ENCODE peak calls at places on chromosomes 16 and 17, in six cellular contexts. R is transverse colon, H is H1, L is ovary, X is HepG2, G is A549. U is an unnamed sample.

GRCh38 chr16:73057369-73058210 is 9.7 kb upstream of the ZFHX3 start:
- DNase-seq in R (no peak), H (no peak), L (peak), X (no peak), G (no peak), U (no peak)

GRCh38 chr16:52467753-52468152 is 79.2 kb downstream of the TOX3 start:
- DNase-seq in R (no peak), H (no peak), L (no peak), X (no peak), G (no peak), U (no peak)

GRCh38 chr17:66221755-66222530 is 7.3 kb downstream of the APOH start:
- DNase-seq in R (no peak), H (no peak), L (no peak), X (no peak), G (no peak), U (no peak)

GRCh38 chr17:77164483-77165030 is 23.8 kb downstream of the SEC14L1 start:
- DNase-seq in R (no peak), H (no peak), L (no peak), X (peak), G (no peak), U (no peak)

GRCh38 chr17:58755577-58756245 is at the start of gene PPM1E:
- DNase-seq in R (peak), H (peak), L (peak), X (peak), G (peak), U (peak)

GRCh38 chr16:85461814-85462404 is 151.2 kb upstream of the GSE1 start:
- DNase-seq in R (no peak), H (no peak), L (peak), X (no peak), G (no peak), U (no peak)

GRCh38 chr17:17129466-17129865 is 76.7 kb downstream of the PLD6 start:
- DNase-seq in R (no peak), H (no peak), L (no peak), X (no peak), G (no peak), U (no peak)

GRCh38 chr17:77924757-77925336 is 33.7 kb upstream of the TNRC6C start:
- DNase-seq in R (no peak), H (peak), L (no peak), X (no peak), G (no peak), U (peak)

GRCh38 chr16:85168732-85169256 is 56.5 kb upstream of the CIBAR2 start:
- DNase-seq in R (peak), H (no peak), L (peak), X (no peak), G (peak), U (no peak)

GRCh38 chr16:50326835-50327465 is 41.8 kb downstream of the BRD7 start:
- DNase-seq in R (no peak), H (no peak), L (no peak), X (no peak), G (no peak), U (no peak)

GRCh38 chr17:32621612-32622312 is 135.0 kb downstream of the CDK5R1 start:
- DNase-seq in R (no peak), H (no peak), L (no peak), X (no peak), G (no peak), U (no peak)

GRCh38 chr17:33234930-33235685 is 58.0 kb downstream of the ASIC2 start:
- DNase-seq in R (peak), H (no peak), L (peak), X (no peak), G (peak), U (peak)

GRCh38 chr17:82267575-82268379 is 5.7 kb downstream of the CSNK1D start:
- DNase-seq in R (peak), H (no peak), L (peak), X (peak), G (peak), U (peak)

GRCh38 chr16:2058901-2059300 is 11.1 kb downstream of the TSC2 start:
- DNase-seq in R (no peak), H (no peak), L (no peak), X (no peak), G (no peak), U (no peak)

GRCh38 chr17:77451894-77452852 is 311.4 kb downstream of the SEC14L1 start:
- DNase-seq in R (peak), H (no peak), L (peak), X (peak), G (no peak), U (peak)

GRCh38 chr16:49857423-49858181 is 1.7 kb upstream of the ZNF423 start:
- DNase-seq in R (peak), H (peak), L (peak), X (peak), G (peak), U (peak)

GRCh38 chr16:88477631-88478030 is 24.6 kb downstream of the ZFPM1 start:
- DNase-seq in R (no peak), H (no peak), L (no peak), X (no peak), G (no peak), U (no peak)

GRCh38 chr17:28551421-28552186 is 820 bp downstream of the UNC119 start:
- DNase-seq in R (no peak), H (no peak), L (no peak), X (no peak), G (no peak), U (no peak)

GRCh38 chr17:51640108-51640622 is 379.8 kb downstream of the UTP18 start:
- DNase-seq in R (no peak), H (no peak), L (no peak), X (peak), G (peak), U (no peak)
- TF ChIP-seq EP300 in R (no peak), H (no peak), L (no peak), X (no peak), G (no peak), U (no peak)

GRCh38 chr17:79609616-79610150 is 1.2 kb downstream of the RBFOX3 start:
- DNase-seq in R (no peak), H (no peak), L (no peak), X (no peak), G (peak), U (no peak)
- H3K4me3 ChIP-seq in R (peak), H (peak), L (peak), X (no peak), G (peak), U (no peak)

GRCh38 chr17:45048795-45049563 is 2.5 kb downstream of the DCAKD start:
- DNase-seq in R (no peak), H (no peak), L (no peak), X (peak), G (peak), U (no peak)
- TF ChIP-seq CTCF in R (peak), H (no peak), L (no peak), X (no peak), G (peak), U (no peak)

DNA sequence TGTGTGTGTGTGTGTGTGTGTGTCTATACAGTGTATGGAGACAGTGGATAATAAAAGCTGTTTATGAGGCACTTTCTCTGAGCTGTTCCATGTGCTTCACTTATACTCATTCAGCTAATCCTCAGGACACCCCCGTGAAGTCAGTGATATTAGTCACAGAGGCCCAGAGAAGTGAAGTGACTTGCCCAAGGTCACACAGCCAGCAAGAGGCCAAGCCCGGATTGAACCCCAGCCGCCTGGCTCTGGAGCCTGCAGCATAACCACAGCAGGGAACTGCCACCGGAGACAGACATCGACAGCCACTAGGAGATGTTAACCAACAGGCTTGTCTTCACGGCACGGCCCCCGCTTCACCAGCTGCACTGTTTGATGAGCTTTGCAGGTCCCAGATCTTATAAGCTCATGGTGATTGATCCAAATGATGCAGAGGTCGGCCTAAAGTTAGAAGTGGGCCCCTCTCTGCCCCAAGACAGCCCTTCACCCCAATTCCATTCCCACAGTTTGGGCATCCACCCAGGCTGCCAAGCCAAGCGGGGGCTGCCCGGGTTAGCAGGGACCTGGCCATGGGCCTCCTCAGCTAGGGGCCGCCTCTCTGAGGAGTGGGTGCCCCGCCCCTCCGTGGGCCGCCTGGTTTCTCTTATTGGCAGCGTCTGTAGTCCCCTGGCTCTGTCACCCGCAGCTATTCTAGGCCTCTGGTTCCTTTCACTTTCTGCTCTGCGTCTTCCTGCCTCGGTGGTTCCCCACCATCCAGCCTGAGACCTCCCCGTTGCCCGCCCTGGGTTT is 30.9 kb downstream of the SOCS1 start:
- DNase-seq in R (peak), H (no peak), L (no peak), X (no peak), G (no peak), U (peak)
- TF ChIP-seq EP300 in R (no peak), H (no peak), L (no peak), X (no peak), G (no peak), U (no peak)

GRCh38 chr17:4951486-4951885 is 567 bp downstream of the ENO3 start:
- DNase-seq in R (no peak), H (no peak), L (no peak), X (no peak), G (no peak), U (no peak)
- H3K4me3 ChIP-seq in R (no peak), H (no peak), L (no peak), X (peak), G (peak), U (no peak)

GRCh38 chr16:71880176-71880575 is 3.8 kb downstream of the ZNF821 start:
- DNase-seq in R (no peak), H (no peak), L (no peak), X (no peak), G (no peak), U (no peak)

GRCh38 chr16:71883849-71884638 is at the start of gene ZNF821:
- DNase-seq in R (peak), H (peak), L (peak), X (peak), G (peak), U (peak)

GRCh38 chr16:71882505-71883192 is 1.3 kb downstream of the ZNF821 start:
- DNase-seq in R (peak), H (no peak), L (peak), X (peak), G (peak), U (peak)

GRCh38 chr16:71885261-71885650 is 1.3 kb upstream of the ZNF821 start:
- DNase-seq in R (no peak), H (no peak), L (no peak), X (no peak), G (no peak), U (no peak)

GRCh38 chr16:71883193-71883848 is 661 bp downstream of the ZNF821 start:
- DNase-seq in R (peak), H (no peak), L (peak), X (no peak), G (no peak), U (no peak)
- TF ChIP-seq CTCF in R (peak), H (no peak), L (no peak), X (no peak), G (no peak), U (no peak)

GRCh38 chr16:81006472-81007311 is at the start of the genes CENPN and CMC2:
- DNase-seq in R (peak), H (peak), L (peak), X (peak), G (peak), U (peak)
- TF ChIP-seq EP300 in R (no peak), H (peak), L (no peak), X (no peak), G (no peak), U (no peak)

U was measured in stomach.